ENCODE peak calls at places on chromosomes 6 and 20, in eight cellular contexts. K is Peyer's patch; J is neuronal stem cell; Z is heart right ventricle; M is cardiac muscle cell; Q is CD8-positive, alpha-beta T cell; H is CD4-positive, CD25-positive, alpha-beta regulatory T cell; V is Karpas-422. R is an unnamed sample.
A peak's percentile ranks its signal among the peaks of the same experiment; 100 is the strongest.

GRCh38 chr20:55264825-55265224 is 740.5 kb downstream of the CBLN4 start:
- DNase-seq in K (no peak), J (no peak), Z (no peak), M (no peak), Q (no peak), H (no peak), V (no peak), R (no peak)

GRCh38 chr20:61056627-61057312 is 195.3 kb upstream of the CDH4 start:
- DNase-seq in K (no peak), J (no peak), Z (no peak), M (no peak), Q (no peak), H (no peak), V (no peak), R (no peak)

GRCh38 chr20:1935696-1936366 is 40.6 kb downstream of the SIRPA start:
- DNase-seq in K (peak; percentile 72), J (no peak), Z (peak; percentile 70), M (peak; percentile 46), Q (no peak), H (no peak), V (no peak), R (no peak)

GRCh38 chr20:3420211-3420707 is 12.8 kb upstream of the DNAAF9 start:
- DNase-seq in K (peak; percentile 61), J (no peak), Z (no peak), M (no peak), Q (no peak), H (peak; percentile 94), V (no peak), R (peak; percentile 54)

GRCh38 chr6:19279137-19279747 is 557.9 kb upstream of the ID4 start:
- DNase-seq in K (no peak), J (no peak), Z (no peak), M (no peak), Q (no peak), H (no peak), V (no peak), R (no peak)

GRCh38 chr6:106477790-106478189 is 117.3 kb downstream of the CRYBG1 start:
- DNase-seq in K (no peak), J (no peak), Z (no peak), M (no peak), Q (no peak), H (no peak), V (peak; percentile 39), R (no peak)

GRCh38 chr20:25016471-25016870 is 23.9 kb upstream of the APMAP start:
- DNase-seq in K (peak; percentile 34), J (no peak), Z (no peak), M (no peak), Q (no peak), H (no peak), V (no peak), R (no peak)

GRCh38 chr20:33857722-33858563 is 46.8 kb downstream of the CHMP4B start:
- DNase-seq in K (no peak), J (no peak), Z (no peak), M (no peak), Q (no peak), H (no peak), V (no peak), R (no peak)

GRCh38 chr20:24682496-24683090 is 213.2 kb downstream of the SYNDIG1 start:
- DNase-seq in K (no peak), J (no peak), Z (no peak), M (no peak), Q (no peak), H (no peak), V (no peak), R (no peak)

GRCh38 chr20:37669773-37670236 is 24.0 kb upstream of the CTNNBL1 start:
- DNase-seq in K (no peak), J (no peak), Z (no peak), M (no peak), Q (no peak), H (no peak), V (no peak), R (no peak)

GRCh38 chr20:35772563-35773058 is 796 bp downstream of the PHF20 start:
- DNase-seq in K (no peak), J (no peak), Z (no peak), M (no peak), Q (no peak), H (no peak), V (no peak), R (no peak)

GRCh38 chr20:9407805-9408421 is 106.5 kb upstream of the LAMP5 start:
- DNase-seq in K (peak; percentile 84), J (peak; percentile 68), Z (peak; percentile 62), M (peak; percentile 72), Q (peak; percentile 6), H (peak; percentile 54), V (peak; percentile 87), R (peak; percentile 21)

GRCh38 chr6:130115036-130115435 is 96.7 kb downstream of the L3MBTL3 start:
- DNase-seq in K (no peak), J (no peak), Z (no peak), M (no peak), Q (no peak), H (no peak), V (peak; percentile 95), R (no peak)

DNA sequence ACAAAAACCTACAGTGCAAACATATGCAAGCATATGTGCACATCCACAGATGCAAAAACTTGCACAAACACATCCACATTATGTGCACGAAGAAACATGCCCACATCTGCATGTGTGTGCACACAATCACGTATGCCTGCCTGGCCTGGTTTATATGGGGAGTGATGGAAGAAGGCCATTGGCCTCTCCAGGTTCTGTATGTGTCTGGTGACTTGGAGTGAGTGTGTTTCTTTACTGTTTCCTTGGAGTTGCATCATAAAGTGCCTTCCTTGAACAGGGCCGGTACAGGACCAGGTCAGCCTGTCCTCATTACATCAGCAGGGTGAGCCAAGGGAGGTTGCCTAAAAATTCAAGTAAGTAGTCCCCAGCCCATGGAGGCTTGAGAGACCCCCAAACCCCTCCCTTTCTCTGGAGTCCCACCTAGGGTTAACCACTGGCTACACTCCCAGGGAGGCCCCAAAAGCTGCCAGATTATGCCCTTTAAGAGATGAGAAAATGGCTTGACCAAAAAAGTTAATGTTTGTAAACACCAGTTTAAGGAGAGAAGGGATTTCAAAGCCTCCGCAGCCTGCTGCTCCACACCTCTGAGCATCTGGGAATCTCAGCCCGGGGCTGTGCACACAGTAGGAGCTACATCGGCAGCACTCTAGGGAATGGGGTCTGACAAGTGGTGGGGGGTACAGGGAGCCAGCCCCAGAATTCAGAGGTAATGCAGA is 140.8 kb downstream of the VEGFA start:
- DNase-seq in K (no peak), J (no peak), Z (no peak), M (no peak), Q (no peak), H (no peak), V (no peak), R (no peak)
- H3K27ac ChIP-seq in K (no peak overlapping the region), J (no peak overlapping the region), Z (no peak overlapping the region), M (no peak overlapping the region), Q (no peak overlapping the region), H (no peak overlapping the region), V (no peak overlapping the region), R (no peak overlapping the region)

DNA sequence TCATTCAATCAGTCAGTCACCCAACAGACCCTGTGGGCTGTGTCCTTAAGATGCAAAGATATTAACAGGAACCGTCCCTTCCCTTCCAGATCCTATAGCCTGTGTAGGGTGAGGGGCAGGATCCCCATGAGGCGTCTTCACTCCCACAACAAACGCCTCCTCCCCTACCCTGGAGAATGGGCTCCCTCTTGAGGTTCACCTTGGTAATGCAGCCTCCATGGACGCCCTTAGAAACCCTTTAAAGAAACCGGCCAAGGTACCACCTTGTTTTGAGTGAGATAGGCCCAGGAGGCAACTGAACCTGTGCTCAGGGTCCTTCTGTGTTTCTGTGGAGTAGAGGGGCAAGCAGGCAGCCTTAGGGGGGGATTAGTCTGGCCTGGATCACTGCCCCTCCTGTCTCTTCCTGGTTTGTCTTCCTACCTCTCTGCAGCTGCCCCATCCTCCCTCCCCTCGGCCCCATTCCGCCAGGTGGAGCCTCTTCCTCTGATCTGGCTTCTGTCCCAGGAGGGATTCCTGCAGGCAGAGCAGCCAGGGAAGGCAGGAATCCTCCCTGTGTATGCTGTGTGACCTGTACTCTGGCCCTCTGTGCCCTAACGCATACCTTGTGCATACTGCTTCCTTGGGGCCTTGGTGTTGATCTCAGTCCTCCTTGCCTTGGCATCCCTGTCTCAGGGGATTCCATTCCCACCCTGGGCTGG is 6.6 kb upstream of the GUCA1A start:
- DNase-seq in K (peak; percentile 88), J (peak; percentile 87), Z (peak; percentile 63), M (peak; percentile 81), Q (peak; percentile 67), H (peak; percentile 68), V (peak; percentile 94), R (peak; percentile 73)
- H3K27me3 ChIP-seq in K (no peaks in the 10 kb centered on the region), J (no peaks in the 10 kb centered on the region), Z (no peaks in the 10 kb centered on the region), M (no peaks in the 10 kb centered on the region), Q (no peaks in the 10 kb centered on the region), H (peaks cover under 1% of the 10 kb centered on the region), V (no peaks in the 10 kb centered on the region), R (no peaks in the 10 kb centered on the region)

GRCh38 chr20:50417484-50418235 is 92.5 kb upstream of the PTPN1 start:
- DNase-seq in K (no peak), J (no peak), Z (no peak), M (no peak), Q (no peak), H (no peak), V (no peak), R (no peak)

GRCh38 chr20:50415031-50415515 is 95.1 kb upstream of the PTPN1 start:
- DNase-seq in K (no peak), J (no peak), Z (no peak), M (no peak), Q (no peak), H (no peak), V (no peak), R (no peak)

GRCh38 chr20:50416930-50417329 is 93.3 kb upstream of the PTPN1 start:
- DNase-seq in K (no peak), J (no peak), Z (no peak), M (no peak), Q (no peak), H (no peak), V (no peak), R (no peak)

GRCh38 chr20:50415516-50416268 is 94.5 kb upstream of the PTPN1 start:
- DNase-seq in K (peak; percentile 97), J (no peak), Z (peak; percentile 99), M (no peak), Q (no peak), H (no peak), V (no peak), R (no peak)

GRCh38 chr20:50416269-50416863 is 93.8 kb upstream of the PTPN1 start:
- DNase-seq in K (no peak), J (no peak), Z (no peak), M (no peak), Q (no peak), H (no peak), V (no peak), R (no peak)
- H3K4me1 ChIP-seq in K (peaks cover 33% of the 10 kb centered on the region), J (peaks cover 10% of the 10 kb centered on the region), Z (peaks cover 31% of the 10 kb centered on the region), M (no peaks in the 10 kb centered on the region), Q (no peaks in the 10 kb centered on the region), H (no peaks in the 10 kb centered on the region), V (no peaks in the 10 kb centered on the region), R (no peaks in the 10 kb centered on the region)

GRCh38 chr6:5736016-5736738 is 270.5 kb downstream of the NRN1 start:
- DNase-seq in K (no peak), J (no peak), Z (no peak), M (no peak), Q (no peak), H (no peak), V (no peak), R (no peak)

GRCh38 chr6:5738211-5738610 is 268.5 kb downstream of the NRN1 start:
- DNase-seq in K (no peak), J (no peak), Z (no peak), M (no peak), Q (no peak), H (peak; percentile 38), V (no peak), R (no peak)

GRCh38 chr6:5732496-5732895 is 274.2 kb downstream of the NRN1 start:
- DNase-seq in K (no peak), J (no peak), Z (no peak), M (peak; percentile 24), Q (no peak), H (no peak), V (no peak), R (no peak)

GRCh38 chr6:5737460-5737859 is 269.3 kb downstream of the NRN1 start:
- DNase-seq in K (no peak), J (no peak), Z (no peak), M (no peak), Q (no peak), H (no peak), V (no peak), R (no peak)
- H3K27ac ChIP-seq in K (no peak overlapping the region), J (no peak overlapping the region), Z (no peak overlapping the region), M (no peak overlapping the region), Q (no peak overlapping the region), H (no peak overlapping the region), V (no peak overlapping the region), R (no peak overlapping the region)